ENCODE peak calls at places on chromosome 22, in seven cellular contexts. U is SJSA1, X is EH, P is NCI-H460, K is AG10803, B is neural crest cell, Z is colonic mucosa. T is an unnamed sample.

GRCh38 chr22:18048441-18048898 is 24.1 kb upstream of the MICAL3 start:
- DNase-seq in U (no peak), X (peak; percentile 82), P (no peak), K (peak; percentile 70), B (no peak), Z (peak; percentile 36), T (peak; percentile 22)

GRCh38 chr22:42074153-42074750 is at the start of gene PHETA2:
- DNase-seq in U (peak; percentile 65), X (peak; percentile 68), P (no peak), K (peak; percentile 60), B (no peak), Z (peak; percentile 65), T (no peak)

GRCh38 chr22:42830161-42830560 is 26.9 kb downstream of the ARFGAP3 start:
- DNase-seq in U (no peak), X (no peak), P (no peak), K (no peak), B (no peak), Z (no peak), T (no peak)

GRCh38 chr22:46604306-46604690 is 15.9 kb upstream of the GRAMD4 start:
- DNase-seq in U (peak; percentile 27), X (peak; percentile 60), P (no peak), K (peak; percentile 63), B (no peak), Z (no peak), T (no peak)

GRCh38 chr22:33467718-33468117 is 409.5 kb upstream of the SYN3 start:
- DNase-seq in U (no peak), X (peak; percentile 16), P (no peak), K (peak; percentile 73), B (no peak), Z (no peak), T (no peak)

GRCh38 chr22:20510811-20511577 is 3.6 kb downstream of the MED15 start:
- DNase-seq in U (no peak), X (no peak), P (no peak), K (no peak), B (no peak), Z (no peak), T (no peak)

GRCh38 chr22:19761500-19762314 is 1.1 kb downstream of the TBX1 start:
- DNase-seq in U (peak; percentile 23), X (no peak), P (no peak), K (peak; percentile 36), B (no peak), Z (no peak), T (no peak)

GRCh38 chr22:39543095-39543494 is 10.5 kb upstream of the RPS19BP1 start:
- DNase-seq in U (peak; percentile 34), X (peak; percentile 43), P (no peak), K (no peak), B (peak; percentile 49), Z (no peak), T (peak; percentile 73)

GRCh38 chr22:19579113-19579811 is 55.1 kb upstream of the CLDN5 start:
- DNase-seq in U (no peak), X (peak; percentile 13), P (no peak), K (no peak), B (no peak), Z (no peak), T (no peak)

GRCh38 chr22:48436201-48436931 is 1391.3 kb downstream of the BRD1 start:
- DNase-seq in U (no peak), X (no peak), P (no peak), K (no peak), B (no peak), Z (no peak), T (no peak)

GRCh38 chr22:47622541-47622940 is 860.1 kb downstream of the TBC1D22A start:
- DNase-seq in U (no peak), X (no peak), P (no peak), K (no peak), B (no peak), Z (no peak), T (no peak)

GRCh38 chr22:37235897-37236607 is 8.0 kb downstream of the RAC2 start:
- DNase-seq in U (no peak), X (no peak), P (no peak), K (no peak), B (no peak), Z (no peak), T (no peak)

GRCh38 chr22:41034741-41035140 is 57.7 kb upstream of the EP300 start:
- DNase-seq in U (no peak), X (no peak), P (no peak), K (no peak), B (no peak), Z (no peak), T (no peak)

GRCh38 chr22:33519140-33519973 is 400.9 kb downstream of the LARGE1 start:
- DNase-seq in U (peak; percentile 77), X (peak; percentile 53), P (peak; percentile 14), K (peak; percentile 84), B (peak; percentile 45), Z (peak; percentile 57), T (no peak)

GRCh38 chr22:25404556-25404922 is 159.9 kb upstream of the GRK3 start:
- DNase-seq in U (no peak), X (no peak), P (no peak), K (no peak), B (no peak), Z (no peak), T (peak; percentile 41)

GRCh38 chr22:49621601-49622210 is 206.0 kb downstream of the BRD1 start:
- DNase-seq in U (no peak), X (no peak), P (no peak), K (no peak), B (no peak), Z (no peak), T (no peak)

GRCh38 chr22:48742556-48743343 is 1084.9 kb downstream of the BRD1 start:
- DNase-seq in U (no peak), X (no peak), P (no peak), K (no peak), B (no peak), Z (peak; percentile 10), T (no peak)

GRCh38 chr22:33044059-33044458 is 14.1 kb downstream of the SYN3 start:
- DNase-seq in U (no peak), X (no peak), P (no peak), K (no peak), B (no peak), Z (no peak), T (no peak)

GRCh38 chr22:41001722-41002122 is 50.5 kb downstream of the RBX1 start:
- DNase-seq in U (no peak), X (peak; percentile 58), P (no peak), K (peak; percentile 34), B (no peak), Z (no peak), T (no peak)

GRCh38 chr22:32619614-32620426 is 145.2 kb downstream of the FBXO7 start:
- DNase-seq in U (peak; percentile 36), X (peak; percentile 83), P (no peak), K (peak; percentile 82), B (no peak), Z (no peak), T (no peak)

GRCh38 chr22:21455334-21456089 is 11.7 kb upstream of the TMEM191C start:
- DNase-seq in U (no peak), X (no peak), P (no peak), K (no peak), B (peak; percentile 1), Z (no peak), T (no peak)

GRCh38 chr22:46593211-46593676 is 26.9 kb upstream of the GRAMD4 start:
- DNase-seq in U (no peak), X (no peak), P (no peak), K (no peak), B (no peak), Z (no peak), T (no peak)